ENCODE peak calls at places on chromosome 1, in six cellular contexts. F is neuronal stem cell, X is IMR-90, K is H9, G is trophoblast cell, T is H1. A is an unnamed sample.
A peak's percentile ranks its signal among the peaks of the same experiment; 100 is the strongest.

GRCh38 chr1:161727343-161727924 is 6.1 kb downstream of the FCRLB start:
- DNase-seq in F (no peak), X (peak; percentile 84), K (no peak), G (no peak), T (no peak), A (peak; percentile 89)

GRCh38 chr1:91720044-91720443 is 165.9 kb downstream of the TGFBR3 start:
- DNase-seq in F (no peak), X (no peak), K (no peak), G (no peak), T (no peak), A (no peak)

GRCh38 chr1:42931108-42931539 is 27.5 kb downstream of the SLC2A1 start:
- DNase-seq in F (peak; percentile 27), X (peak; percentile 39), K (peak; percentile 79), G (no peak), T (no peak), A (peak; percentile 56)

GRCh38 chr1:77424236-77424635 is 142.4 kb downstream of the AK5 start:
- DNase-seq in F (no peak), X (peak; percentile 74), K (no peak), G (no peak), T (no peak), A (peak; percentile 53)

GRCh38 chr1:209556159-209556690 is 27.3 kb upstream of the CAMK1G start:
- DNase-seq in F (peak; percentile 30), X (no peak), K (no peak), G (no peak), T (no peak), A (no peak)

GRCh38 chr1:111538343-111539035 is 35.1 kb upstream of the ADORA3 start:
- DNase-seq in F (no peak), X (peak; percentile 76), K (no peak), G (no peak), T (no peak), A (peak; percentile 13)

GRCh38 chr1:201893431-201893830 is 4.7 kb downstream of the SHISA4 start:
- DNase-seq in F (no peak), X (no peak), K (no peak), G (no peak), T (no peak), A (no peak)

GRCh38 chr1:188689542-188689941 is 1788.1 kb downstream of the BRINP3 start:
- DNase-seq in F (no peak), X (peak; percentile 33), K (peak; percentile 41), G (peak; percentile 3), T (no peak), A (peak; percentile 14)

GRCh38 chr1:96520542-96520941 is 201.0 kb upstream of the PTBP2 start:
- DNase-seq in F (peak; percentile 32), X (no peak), K (no peak), G (no peak), T (no peak), A (peak; percentile 43)

GRCh38 chr1:17539526-17540254 is at the start of gene ARHGEF10L:
- DNase-seq in F (peak; percentile 39), X (no peak), K (no peak), G (no peak), T (no peak), A (peak; percentile 39)

GRCh38 chr1:23215751-23216449 is 1.4 kb downstream of the HTR1D start:
- DNase-seq in F (no peak), X (no peak), K (peak; percentile 58), G (no peak), T (no peak), A (no peak)

GRCh38 chr1:167330601-167331293 is 110.1 kb downstream of the POU2F1 start:
- DNase-seq in F (no peak), X (no peak), K (no peak), G (no peak), T (no peak), A (no peak)

GRCh38 chr1:167331650-167332049 is 111.0 kb downstream of the POU2F1 start:
- DNase-seq in F (no peak), X (no peak), K (no peak), G (no peak), T (no peak), A (no peak)

GRCh38 chr1:167325151-167325550 is 104.5 kb downstream of the POU2F1 start:
- DNase-seq in F (no peak), X (no peak), K (no peak), G (no peak), T (no peak), A (no peak)

GRCh38 chr1:167328762-167329483 is 108.2 kb downstream of the POU2F1 start:
- DNase-seq in F (no peak), X (peak; percentile 0), K (peak; percentile 56), G (no peak), T (no peak), A (no peak)

DNA sequence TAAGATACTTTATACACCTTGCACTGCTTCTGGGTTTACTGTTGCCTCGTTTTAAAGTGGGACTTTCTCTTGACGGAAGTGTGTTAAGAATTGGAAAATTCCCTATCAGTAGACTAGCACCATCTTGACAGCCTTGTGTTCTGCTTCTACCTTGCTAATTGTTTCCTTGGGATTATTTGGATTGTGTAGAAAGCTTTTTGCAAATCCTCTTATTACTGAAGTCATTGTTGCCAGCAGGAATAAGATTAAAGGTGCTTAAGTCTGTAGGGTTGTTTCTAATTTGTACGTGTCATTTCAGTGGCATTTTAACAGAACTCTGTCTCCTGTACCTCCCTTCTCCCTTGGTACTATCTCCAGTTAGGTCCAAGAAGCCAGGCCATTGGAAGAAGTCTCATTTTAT is 107.6 kb downstream of the POU2F1 start:
- DNase-seq in F (no peak), X (no peak), K (no peak), G (no peak), T (no peak), A (no peak)
- H4K8ac ChIP-seq in F (no peak overlapping the region), X (no peak overlapping the region), K (no peak overlapping the region), G (no peak overlapping the region), T (no peak overlapping the region), A (no peak overlapping the region)

GRCh38 chr1:170460379-170460778 is 71.6 kb upstream of the GORAB start:
- DNase-seq in F (no peak), X (no peak), K (no peak), G (no peak), T (no peak), A (no peak)
- H4K91ac ChIP-seq in F (no peak overlapping the region), X (no peak overlapping the region), K (no peak overlapping the region), G (no peak overlapping the region), T (no peak overlapping the region), A (no peak overlapping the region)

DNA sequence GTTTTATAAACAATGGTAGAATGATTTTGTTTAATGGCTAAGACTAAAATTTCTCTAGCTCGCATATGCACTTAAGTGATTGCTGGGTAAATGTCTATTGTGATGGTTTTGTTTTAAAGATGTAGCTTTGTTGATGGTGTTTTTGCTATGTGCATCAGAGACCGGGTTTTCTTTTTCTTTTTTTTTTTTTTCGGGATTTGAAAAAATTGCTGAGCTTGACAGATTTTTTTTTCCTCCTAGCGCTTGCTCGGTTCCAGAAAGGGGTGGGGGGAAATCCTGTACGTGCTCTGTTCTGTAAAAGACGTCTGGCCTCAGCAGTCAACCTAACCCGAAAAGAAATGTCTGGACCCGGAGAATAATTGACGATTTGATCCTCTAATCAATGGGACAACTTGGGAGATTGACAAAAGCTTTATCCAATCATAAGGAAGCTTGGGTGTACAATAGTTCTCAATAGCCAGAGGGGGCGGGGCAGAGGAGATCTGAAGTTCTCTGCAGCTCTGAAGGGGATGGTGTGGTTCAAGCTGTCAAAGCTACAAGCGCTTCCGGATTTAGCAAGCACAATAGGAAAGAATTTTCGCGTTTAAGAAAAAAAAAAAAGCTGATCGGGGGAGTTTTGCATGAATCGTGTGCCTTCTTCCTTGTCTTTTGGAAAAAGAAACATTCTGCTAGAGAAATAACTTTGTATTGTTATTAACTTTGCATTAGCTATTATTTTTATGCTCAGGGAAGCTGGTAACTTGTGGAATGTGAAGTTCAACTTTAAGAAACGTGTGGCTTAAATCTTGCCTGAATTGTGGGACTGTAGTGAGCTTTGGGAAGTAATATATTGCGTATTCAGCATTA is 4.5 kb upstream of the NFIA start:
- DNase-seq in F (peak; percentile 98), X (peak; percentile 100), K (peak; percentile 89), G (peak; percentile 91), T (peak; percentile 74), A (peak; percentile 100)
- H4K8ac ChIP-seq in F (no peak overlapping the region), X (peak overlapping the region; percentile 30), K (no peak overlapping the region), G (no peak overlapping the region), T (no peak overlapping the region), A (no peak overlapping the region)

GRCh38 chr1:226060976-226061792 is 1.3 kb upstream of the H3-3A start:
- DNase-seq in F (no peak), X (no peak), K (no peak), G (no peak), T (no peak), A (no peak)
- H4K91ac ChIP-seq in F (peak overlapping the region; percentile 26), X (peak overlapping the region; percentile 25), K (no peak overlapping the region), G (peak overlapping the region; percentile 90), T (peak overlapping the region; percentile 83), A (peak overlapping the region; percentile 48)

DNA sequence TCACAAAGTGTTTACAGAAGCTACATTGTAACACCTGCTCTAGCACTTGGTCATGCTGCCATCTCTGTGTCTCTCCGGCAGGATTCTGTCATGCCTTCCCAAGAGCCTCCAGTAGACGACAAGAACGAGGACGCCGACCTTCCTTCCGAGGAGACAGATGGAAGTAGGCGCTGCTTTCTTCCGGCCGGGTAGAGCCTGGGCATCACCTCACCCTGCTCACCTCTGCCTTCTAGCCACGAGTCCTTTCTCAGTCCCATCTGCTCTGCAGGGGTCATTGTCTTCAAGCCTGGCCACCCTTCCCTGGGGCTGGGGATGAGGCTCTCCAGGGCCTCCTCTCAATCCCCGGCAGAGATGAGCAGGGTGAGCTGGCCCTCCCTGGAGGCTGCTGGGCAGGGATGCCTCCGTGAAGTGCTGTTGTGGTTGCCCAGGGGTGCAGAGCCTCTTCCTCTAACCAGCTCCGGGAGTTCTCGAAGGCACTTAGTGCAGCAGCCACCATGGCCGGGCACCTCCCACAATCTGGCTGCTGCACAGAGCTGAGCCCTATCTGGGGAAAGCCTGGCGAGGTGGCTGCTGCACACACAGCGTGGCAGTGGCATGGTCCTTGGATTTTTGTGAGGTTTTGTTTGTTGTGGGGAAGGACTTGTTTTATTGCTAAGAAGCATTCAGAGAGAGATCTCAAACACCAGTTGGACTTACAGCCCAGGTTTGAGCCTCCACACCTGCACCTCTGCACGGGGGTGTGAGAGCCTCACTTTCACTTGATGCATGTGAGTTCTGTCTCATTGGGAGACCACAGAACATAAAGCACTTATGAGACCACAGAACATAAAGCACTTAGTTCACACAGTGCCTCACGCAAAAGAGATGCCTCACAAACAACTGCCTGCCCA is 48.4 kb downstream of the FAAP20 start:
- DNase-seq in F (no peak), X (no peak), K (no peak), G (no peak), T (no peak), A (no peak)
- H4K8ac ChIP-seq in F (no peak overlapping the region), X (no peak overlapping the region), K (no peak overlapping the region), G (no peak overlapping the region), T (no peak overlapping the region), A (no peak overlapping the region)